ENCODE peak calls at places on chromosomes 11 and 22, in ten cellular contexts. One of them, this sample, is unnamed.
A peak's percentile ranks its signal among the peaks of the same experiment; 100 is the strongest.

GRCh38 chr11:13207665-13208594 is 69.7 kb upstream of the BMAL1 start:
- DNase-seq in GM12878: no peak
- DNase-seq in DMS153: peak; percentile 48
- DNase-seq in Calu3: peak; percentile 25
- DNase-seq in HTR-8/SVneo: no peak
- DNase-seq in A549: no peak
- DNase-seq in BJ: peak; percentile 28
- DNase-seq in epithelial cell of prostate: no peak
- DNase-seq in central memory CD8-positive, alpha-beta T cell: no peak
- DNase-seq in fibroblast of mammary gland: peak; percentile 91
- DNase-seq in this sample: peak; percentile 68

GRCh38 chr11:76203937-76204336 is 2.4 kb downstream of the WNT11 start:
- DNase-seq in HTR-8/SVneo: no peak
- DNase-seq in BJ: no peak
- DNase-seq in fibroblast of mammary gland: no peak
- DNase-seq in DMS153: no peak
- DNase-seq in central memory CD8-positive, alpha-beta T cell: no peak
- DNase-seq in epithelial cell of prostate: no peak
- DNase-seq in A549: no peak
- DNase-seq in Calu3: no peak
- DNase-seq in GM12878: no peak
- DNase-seq in this sample: no peak

GRCh38 chr22:50605349-50606074 is 4.9 kb downstream of the MAPK8IP2 start:
- DNase-seq in fibroblast of mammary gland: no peak
- DNase-seq in Calu3: no peak
- DNase-seq in central memory CD8-positive, alpha-beta T cell: no peak
- DNase-seq in GM12878: no peak
- DNase-seq in BJ: no peak
- DNase-seq in DMS153: no peak
- DNase-seq in HTR-8/SVneo: no peak
- DNase-seq in epithelial cell of prostate: no peak
- DNase-seq in A549: no peak
- DNase-seq in this sample: no peak

GRCh38 chr11:130161441-130161840 is 1.9 kb downstream of the ST14 start:
- DNase-seq in central memory CD8-positive, alpha-beta T cell: no peak
- DNase-seq in BJ: no peak
- DNase-seq in A549: no peak
- DNase-seq in GM12878: no peak
- DNase-seq in Calu3: no peak
- DNase-seq in epithelial cell of prostate: no peak
- DNase-seq in DMS153: no peak
- DNase-seq in HTR-8/SVneo: no peak
- DNase-seq in fibroblast of mammary gland: no peak
- DNase-seq in this sample: no peak

GRCh38 chr22:27918351-27919221 is 470 bp downstream of the PITPNB start:
- DNase-seq in GM12878: no peak
- DNase-seq in Calu3: peak; percentile 67
- DNase-seq in central memory CD8-positive, alpha-beta T cell: peak; percentile 18
- DNase-seq in DMS153: no peak
- DNase-seq in fibroblast of mammary gland: peak; percentile 48
- DNase-seq in epithelial cell of prostate: no peak
- DNase-seq in HTR-8/SVneo: peak; percentile 23
- DNase-seq in BJ: no peak
- DNase-seq in A549: peak; percentile 27
- DNase-seq in this sample: peak; percentile 77

GRCh38 chr22:37623075-37624016 is 14.7 kb downstream of the GGA1 start:
- DNase-seq in A549: peak; percentile 57
- DNase-seq in epithelial cell of prostate: no peak
- DNase-seq in fibroblast of mammary gland: peak; percentile 49
- DNase-seq in DMS153: peak; percentile 65
- DNase-seq in central memory CD8-positive, alpha-beta T cell: peak; percentile 66
- DNase-seq in GM12878: no peak
- DNase-seq in HTR-8/SVneo: peak; percentile 45
- DNase-seq in BJ: no peak
- DNase-seq in Calu3: peak; percentile 73
- DNase-seq in this sample: peak; percentile 83

GRCh38 chr22:40156001-40156516 is 21.7 kb upstream of the TNRC6B start:
- DNase-seq in A549: peak; percentile 55
- DNase-seq in central memory CD8-positive, alpha-beta T cell: no peak
- DNase-seq in HTR-8/SVneo: peak; percentile 44
- DNase-seq in BJ: no peak
- DNase-seq in fibroblast of mammary gland: peak; percentile 37
- DNase-seq in GM12878: no peak
- DNase-seq in DMS153: peak; percentile 97
- DNase-seq in Calu3: peak; percentile 64
- DNase-seq in epithelial cell of prostate: peak; percentile 55
- DNase-seq in this sample: peak; percentile 77

GRCh38 chr11:27184458-27185312 is 144.1 kb downstream of the BBOX1 start:
- DNase-seq in GM12878: no peak
- DNase-seq in DMS153: no peak
- DNase-seq in HTR-8/SVneo: no peak
- DNase-seq in central memory CD8-positive, alpha-beta T cell: no peak
- DNase-seq in A549: no peak
- DNase-seq in fibroblast of mammary gland: no peak
- DNase-seq in BJ: no peak
- DNase-seq in Calu3: no peak
- DNase-seq in epithelial cell of prostate: no peak
- DNase-seq in this sample: no peak

GRCh38 chr11:46347637-46348311 is 511 bp downstream of the DGKZ start:
- DNase-seq in HTR-8/SVneo: no peak
- DNase-seq in BJ: no peak
- DNase-seq in fibroblast of mammary gland: no peak
- DNase-seq in Calu3: peak; percentile 21
- DNase-seq in GM12878: no peak
- DNase-seq in epithelial cell of prostate: no peak
- DNase-seq in DMS153: no peak
- DNase-seq in A549: no peak
- DNase-seq in central memory CD8-positive, alpha-beta T cell: no peak
- DNase-seq in this sample: no peak

GRCh38 chr22:48605125-48605524 is 1222.5 kb downstream of the BRD1 start:
- DNase-seq in epithelial cell of prostate: no peak
- DNase-seq in HTR-8/SVneo: no peak
- DNase-seq in BJ: no peak
- DNase-seq in central memory CD8-positive, alpha-beta T cell: no peak
- DNase-seq in fibroblast of mammary gland: no peak
- DNase-seq in Calu3: no peak
- DNase-seq in DMS153: no peak
- DNase-seq in GM12878: no peak
- DNase-seq in A549: no peak
- DNase-seq in this sample: no peak

GRCh38 chr11:87473174-87473573 is 435.4 kb downstream of the TMEM135 start:
- DNase-seq in fibroblast of mammary gland: peak; percentile 76
- DNase-seq in central memory CD8-positive, alpha-beta T cell: no peak
- DNase-seq in BJ: peak; percentile 68
- DNase-seq in Calu3: no peak
- DNase-seq in DMS153: no peak
- DNase-seq in HTR-8/SVneo: peak; percentile 60
- DNase-seq in GM12878: no peak
- DNase-seq in epithelial cell of prostate: peak; percentile 34
- DNase-seq in A549: no peak
- DNase-seq in this sample: peak; percentile 23

GRCh38 chr11:68551777-68552176 is 91.2 kb downstream of the PPP6R3 start:
- DNase-seq in central memory CD8-positive, alpha-beta T cell: no peak
- DNase-seq in A549: no peak
- DNase-seq in HTR-8/SVneo: no peak
- DNase-seq in Calu3: no peak
- DNase-seq in BJ: no peak
- DNase-seq in epithelial cell of prostate: no peak
- DNase-seq in fibroblast of mammary gland: no peak
- DNase-seq in DMS153: no peak
- DNase-seq in GM12878: no peak
- DNase-seq in this sample: no peak

GRCh38 chr11:32172771-32173170 is 81.9 kb downstream of the RCN1 start:
- DNase-seq in central memory CD8-positive, alpha-beta T cell: no peak
- DNase-seq in A549: no peak
- DNase-seq in DMS153: no peak
- DNase-seq in Calu3: peak; percentile 9
- DNase-seq in epithelial cell of prostate: no peak
- DNase-seq in HTR-8/SVneo: no peak
- DNase-seq in fibroblast of mammary gland: no peak
- DNase-seq in GM12878: no peak
- DNase-seq in BJ: no peak
- DNase-seq in this sample: no peak

GRCh38 chr22:33829549-33830280 is 90.6 kb downstream of the LARGE1 start:
- DNase-seq in DMS153: no peak
- DNase-seq in epithelial cell of prostate: no peak
- DNase-seq in A549: no peak
- DNase-seq in central memory CD8-positive, alpha-beta T cell: no peak
- DNase-seq in GM12878: no peak
- DNase-seq in HTR-8/SVneo: no peak
- DNase-seq in fibroblast of mammary gland: no peak
- DNase-seq in BJ: no peak
- DNase-seq in Calu3: no peak
- DNase-seq in this sample: no peak

GRCh38 chr11:61041755-61042518 is 60.4 kb upstream of the CD5 start:
- DNase-seq in HTR-8/SVneo: no peak
- DNase-seq in Calu3: peak; percentile 32
- DNase-seq in BJ: no peak
- DNase-seq in epithelial cell of prostate: no peak
- DNase-seq in A549: no peak
- DNase-seq in DMS153: peak; percentile 91
- DNase-seq in fibroblast of mammary gland: no peak
- DNase-seq in GM12878: no peak
- DNase-seq in central memory CD8-positive, alpha-beta T cell: peak; percentile 83
- DNase-seq in this sample: peak; percentile 69

GRCh38 chr11:27022659-27023251 is 17.9 kb upstream of the BBOX1 start:
- DNase-seq in fibroblast of mammary gland: no peak
- DNase-seq in HTR-8/SVneo: no peak
- DNase-seq in A549: no peak
- DNase-seq in central memory CD8-positive, alpha-beta T cell: no peak
- DNase-seq in DMS153: no peak
- DNase-seq in BJ: peak; percentile 37
- DNase-seq in Calu3: no peak
- DNase-seq in epithelial cell of prostate: no peak
- DNase-seq in GM12878: no peak
- DNase-seq in this sample: no peak

GRCh38 chr11:32034680-32035079 is 56.2 kb upstream of the RCN1 start:
- DNase-seq in epithelial cell of prostate: no peak
- DNase-seq in DMS153: no peak
- DNase-seq in BJ: peak; percentile 18
- DNase-seq in fibroblast of mammary gland: peak; percentile 64
- DNase-seq in Calu3: no peak
- DNase-seq in GM12878: no peak
- DNase-seq in HTR-8/SVneo: no peak
- DNase-seq in A549: no peak
- DNase-seq in central memory CD8-positive, alpha-beta T cell: no peak
- DNase-seq in this sample: no peak

GRCh38 chr11:116787786-116788486 is at the start of gene ZPR1:
- DNase-seq in DMS153: peak; percentile 57
- DNase-seq in fibroblast of mammary gland: peak; percentile 48
- DNase-seq in HTR-8/SVneo: peak; percentile 85
- DNase-seq in BJ: peak; percentile 18
- DNase-seq in epithelial cell of prostate: no peak
- DNase-seq in central memory CD8-positive, alpha-beta T cell: peak; percentile 79
- DNase-seq in A549: peak; percentile 82
- DNase-seq in Calu3: peak; percentile 80
- DNase-seq in GM12878: no peak
- DNase-seq in this sample: peak; percentile 88

GRCh38 chr11:131301306-131301705 is 69.1 kb upstream of the NTM start:
- DNase-seq in HTR-8/SVneo: no peak
- DNase-seq in fibroblast of mammary gland: no peak
- DNase-seq in BJ: no peak
- DNase-seq in central memory CD8-positive, alpha-beta T cell: no peak
- DNase-seq in Calu3: no peak
- DNase-seq in A549: no peak
- DNase-seq in epithelial cell of prostate: no peak
- DNase-seq in DMS153: no peak
- DNase-seq in GM12878: no peak
- DNase-seq in this sample: no peak

GRCh38 chr22:48644108-48644507 is 1183.6 kb downstream of the BRD1 start:
- DNase-seq in GM12878: no peak
- DNase-seq in fibroblast of mammary gland: no peak
- DNase-seq in Calu3: no peak
- DNase-seq in HTR-8/SVneo: no peak
- DNase-seq in epithelial cell of prostate: no peak
- DNase-seq in BJ: no peak
- DNase-seq in DMS153: no peak
- DNase-seq in central memory CD8-positive, alpha-beta T cell: no peak
- DNase-seq in A549: no peak
- DNase-seq in this sample: no peak

GRCh38 chr11:64156235-64157011 is 9.5 kb downstream of the MACROD1 start:
- DNase-seq in Calu3: no peak
- DNase-seq in BJ: no peak
- DNase-seq in fibroblast of mammary gland: no peak
- DNase-seq in central memory CD8-positive, alpha-beta T cell: no peak
- DNase-seq in epithelial cell of prostate: no peak
- DNase-seq in HTR-8/SVneo: no peak
- DNase-seq in GM12878: no peak
- DNase-seq in DMS153: no peak
- DNase-seq in A549: no peak
- DNase-seq in this sample: no peak

GRCh38 chr11:113376156-113376555 is 11.4 kb upstream of the ANKK1 start:
- DNase-seq in GM12878: no peak
- DNase-seq in central memory CD8-positive, alpha-beta T cell: no peak
- DNase-seq in BJ: no peak
- DNase-seq in HTR-8/SVneo: no peak
- DNase-seq in epithelial cell of prostate: no peak
- DNase-seq in A549: no peak
- DNase-seq in fibroblast of mammary gland: peak; percentile 15
- DNase-seq in Calu3: no peak
- DNase-seq in DMS153: no peak
- DNase-seq in this sample: no peak

GRCh38 chr11:65780770-65781151 is at the start of gene AP5B1:
- DNase-seq in epithelial cell of prostate: no peak
- DNase-seq in HTR-8/SVneo: peak; percentile 81
- DNase-seq in fibroblast of mammary gland: peak; percentile 24
- DNase-seq in central memory CD8-positive, alpha-beta T cell: peak; percentile 41
- DNase-seq in BJ: no peak
- DNase-seq in DMS153: no peak
- DNase-seq in A549: peak; percentile 64
- DNase-seq in GM12878: no peak
- DNase-seq in Calu3: peak; percentile 83
- DNase-seq in this sample: peak; percentile 91

GRCh38 chr22:27461470-27461869 is 340.1 kb downstream of the MN1 start:
- DNase-seq in A549: peak; percentile 40
- DNase-seq in fibroblast of mammary gland: peak; percentile 77
- DNase-seq in GM12878: no peak
- DNase-seq in HTR-8/SVneo: peak; percentile 67
- DNase-seq in Calu3: peak; percentile 57
- DNase-seq in epithelial cell of prostate: peak; percentile 41
- DNase-seq in BJ: peak; percentile 84
- DNase-seq in central memory CD8-positive, alpha-beta T cell: no peak
- DNase-seq in DMS153: no peak
- DNase-seq in this sample: no peak

GRCh38 chr11:57313071-57313787 is 11.5 kb downstream of the TNKS1BP1 start:
- DNase-seq in central memory CD8-positive, alpha-beta T cell: no peak
- DNase-seq in GM12878: no peak
- DNase-seq in Calu3: no peak
- DNase-seq in DMS153: no peak
- DNase-seq in BJ: no peak
- DNase-seq in HTR-8/SVneo: no peak
- DNase-seq in fibroblast of mammary gland: no peak
- DNase-seq in epithelial cell of prostate: no peak
- DNase-seq in A549: no peak
- DNase-seq in this sample: peak; percentile 57

GRCh38 chr11:119377112-119377901 is 4.2 kb downstream of the USP2 start:
- DNase-seq in BJ: no peak
- DNase-seq in central memory CD8-positive, alpha-beta T cell: no peak
- DNase-seq in HTR-8/SVneo: no peak
- DNase-seq in DMS153: no peak
- DNase-seq in GM12878: no peak
- DNase-seq in fibroblast of mammary gland: no peak
- DNase-seq in Calu3: no peak
- DNase-seq in A549: no peak
- DNase-seq in epithelial cell of prostate: no peak
- DNase-seq in this sample: no peak

GRCh38 chr11:10451399-10452116 is 3.5 kb upstream of the AMPD3 start:
- DNase-seq in central memory CD8-positive, alpha-beta T cell: no peak
- DNase-seq in HTR-8/SVneo: no peak
- DNase-seq in DMS153: peak; percentile 69
- DNase-seq in BJ: no peak
- DNase-seq in fibroblast of mammary gland: no peak
- DNase-seq in Calu3: no peak
- DNase-seq in A549: no peak
- DNase-seq in epithelial cell of prostate: no peak
- DNase-seq in GM12878: no peak
- DNase-seq in this sample: no peak

GRCh38 chr11:96259053-96259837 is 83.8 kb downstream of the MAML2 start:
- DNase-seq in DMS153: no peak
- DNase-seq in GM12878: no peak
- DNase-seq in central memory CD8-positive, alpha-beta T cell: no peak
- DNase-seq in BJ: no peak
- DNase-seq in A549: peak; percentile 10
- DNase-seq in fibroblast of mammary gland: peak; percentile 90
- DNase-seq in HTR-8/SVneo: no peak
- DNase-seq in epithelial cell of prostate: peak; percentile 66
- DNase-seq in Calu3: no peak
- DNase-seq in this sample: peak; percentile 53

This sample was measured in hepatocyte.